ENCODE peak calls at places on chromosome 10, in six cellular contexts. V is HCEC 1CT; S is NCI-H1105; C is SIG-M5; B is activated T-cell treated with anti-CD3 and anti-CD28 coated beads, Interleukin-2, amount 50 U/mL, for 4 hours; X is NCI-H1930. J is an unnamed sample.

GRCh38 chr10:80662429-80663211 is 124.9 kb downstream of the SH2D4B start:
- DNase-seq in V (peak; percentile 70), S (peak; percentile 3), C (no peak), B (peak; percentile 72), X (peak; percentile 3), J (peak; percentile 70)

GRCh38 chr10:72862957-72863356 is 30.6 kb upstream of the OIT3 start:
- DNase-seq in V (no peak), S (no peak), C (no peak), B (no peak), X (no peak), J (no peak)

GRCh38 chr10:8048281-8049008 is 6.0 kb upstream of the GATA3 start:
- DNase-seq in V (no peak), S (no peak), C (no peak), B (peak; percentile 60), X (no peak), J (no peak)

GRCh38 chr10:47291682-47292081 is 8.3 kb upstream of the GDF10 start:
- DNase-seq in V (no peak), S (no peak), C (no peak), B (no peak), X (no peak), J (no peak)

GRCh38 chr10:76497671-76498070 is 1066.2 kb downstream of the LRMDA start:
- DNase-seq in V (no peak), S (no peak), C (no peak), B (no peak), X (no peak), J (no peak)

GRCh38 chr10:59678884-59679301 is 30.8 kb downstream of the SLC16A9 start:
- DNase-seq in V (no peak), S (no peak), C (no peak), B (no peak), X (no peak), J (peak; percentile 29)

GRCh38 chr10:118504044-118504944 is 91.2 kb downstream of the PRLHR start:
- DNase-seq in V (peak; percentile 85), S (no peak), C (no peak), B (no peak), X (no peak), J (peak; percentile 95)

GRCh38 chr10:73785721-73786511 is 510 bp downstream of the ZSWIM8 start:
- DNase-seq in V (peak; percentile 16), S (no peak), C (no peak), B (peak; percentile 34), X (no peak), J (peak; percentile 55)

GRCh38 chr10:95188593-95188992 is 5.4 kb upstream of the ACSM6 start:
- DNase-seq in V (no peak), S (no peak), C (no peak), B (no peak), X (no peak), J (no peak)

GRCh38 chr10:102678842-102679289 is 34.6 kb downstream of the TRIM8 start:
- DNase-seq in V (peak; percentile 39), S (peak; percentile 45), C (no peak), B (no peak), X (peak; percentile 39), J (peak; percentile 64)

GRCh38 chr10:47047577-47048532 is 136.6 kb downstream of the PTPN20 start:
- DNase-seq in V (peak; percentile 43), S (peak; percentile 53), C (no peak), B (peak; percentile 77), X (no peak), J (peak; percentile 25)

GRCh38 chr10:110081914-110082313 is 74.1 kb downstream of the ADD3 start:
- DNase-seq in V (peak; percentile 30), S (no peak), C (no peak), B (no peak), X (no peak), J (peak; percentile 92)

J was measured in renal cortical epithelial cell.